ENCODE peak calls at places on chromosomes 3 and 15, in four cellular contexts. J is activated CD8-positive, alpha-beta memory T cell treated with anti-CD3 and anti-CD28 coated beads for 48 hours; L is Right ventricle myocardium superior; B is GM04504. D is an unnamed sample.

GRCh38 chr15:70267879-70268278 is 170.2 kb upstream of the TLE3 start:
- DNase-seq in B (no peak), L (no peak), J (no peak), D (peak)

GRCh38 chr3:7610634-7611033 is 749.7 kb downstream of the GRM7 start:
- DNase-seq in L (no peak), B (no peak), J (no peak), D (no peak)

GRCh38 chr15:82838096-82838735 is 28.8 kb downstream of the WHAMM start:
- DNase-seq in J (no peak), L (no peak), B (no peak), D (no peak)

GRCh38 chr15:39746176-39746575 is 36.5 kb downstream of the FSIP1 start:
- DNase-seq in J (no peak), L (no peak), B (no peak), D (peak)

GRCh38 chr3:127052121-127052561 is 69.2 kb downstream of the PLXNA1 start:
- DNase-seq in B (no peak), J (no peak), L (peak), D (no peak)

GRCh38 chr15:48536681-48537091 is 108.8 kb downstream of the FBN1 start:
- DNase-seq in J (no peak), B (peak), L (no peak), D (peak)

GRCh38 chr3:39103324-39103693 is 4.1 kb downstream of the GORASP1 start:
- DNase-seq in J (no peak), L (no peak), B (no peak), D (no peak)

GRCh38 chr3:111616417-111617105 is 21.4 kb upstream of the ZBED2 start:
- DNase-seq in J (peak), L (no peak), B (peak), D (peak)

GRCh38 chr3:39294446-39295183 is 14.8 kb upstream of the CX3CR1 start:
- DNase-seq in B (no peak), J (no peak), L (no peak), D (no peak)

GRCh38 chr3:45647148-45647619 is 42.0 kb upstream of the SACM1L start:
- DNase-seq in L (peak), B (no peak), J (no peak), D (peak)

GRCh38 chr3:69770219-69770618 is 31.0 kb downstream of the MITF start:
- DNase-seq in L (no peak), B (no peak), J (no peak), D (peak)

GRCh38 chr15:72315706-72316370 is 4.1 kb downstream of the CELF6 start:
- DNase-seq in B (no peak), J (no peak), L (no peak), D (peak)

GRCh38 chr15:82549199-82549665 is 9.0 kb upstream of the RPS17 start:
- DNase-seq in B (no peak), L (no peak), J (no peak), D (no peak)

GRCh38 chr3:117563063-117563462 is 853.5 kb downstream of the TUSC7 start:
- DNase-seq in B (no peak), L (no peak), J (no peak), D (no peak)

GRCh38 chr3:118267588-118267987 is 767.1 kb downstream of the IGSF11 start:
- DNase-seq in L (no peak), B (no peak), J (no peak), D (no peak)

GRCh38 chr15:52112203-52112750 is 298 bp downstream of the BCL2L10 start:
- DNase-seq in L (peak), J (no peak), B (no peak), D (no peak)

GRCh38 chr15:39213385-39213840 is 367.5 kb upstream of the THBS1 start:
- DNase-seq in B (no peak), J (no peak), L (peak), D (peak)

GRCh38 chr3:22089284-22089683 is 338.3 kb upstream of the ZNF385D start:
- DNase-seq in J (no peak), L (no peak), B (no peak), D (peak)

GRCh38 chr3:119681279-119681678 is 4.1 kb upstream of the COX17 start:
- DNase-seq in L (no peak), B (no peak), J (no peak), D (peak)

GRCh38 chr15:83571820-83572707 is 81.9 kb upstream of the ADAMTSL3 start:
- DNase-seq in J (no peak), B (peak), L (no peak), D (peak)

GRCh38 chr15:63502843-63503738 is 1.3 kb upstream of the USP3 start:
- DNase-seq in J (peak), L (peak), B (peak), D (peak)

GRCh38 chr15:100050877-100051786 is 290.6 kb downstream of the ADAMTS17 start:
- DNase-seq in B (no peak), J (no peak), L (no peak), D (no peak)

GRCh38 chr3:7950890-7951289 is 550.7 kb upstream of the LMCD1 start:
- DNase-seq in L (no peak), B (no peak), J (no peak), D (no peak)

GRCh38 chr3:28110884-28111283 is 130.5 kb upstream of the CMC1 start:
- DNase-seq in B (no peak), J (no peak), L (no peak), D (no peak)

GRCh38 chr3:52896613-52897012 is 735 bp downstream of the STIMATE start:
- DNase-seq in L (no peak), B (no peak), J (no peak), D (no peak)

GRCh38 chr3:124117486-124117885 is 125.6 kb upstream of the ROPN1 start:
- DNase-seq in B (no peak), J (no peak), L (no peak), D (peak)

GRCh38 chr15:59222106-59222505 is 15.5 kb downstream of the LDHAL6B start:
- DNase-seq in B (peak), J (no peak), L (no peak), D (peak)

GRCh38 chr15:83854314-83854713 is 200.4 kb downstream of the ADAMTSL3 start:
- DNase-seq in J (no peak), B (no peak), L (no peak), D (peak)

GRCh38 chr15:100001405-100001804 is 268.2 kb upstream of the LYSMD4 start:
- DNase-seq in B (no peak), J (no peak), L (no peak), D (no peak)